ENCODE peak calls at places on chromosomes 7 and 10, in four cellular contexts. N, K, D and A are unnamed samples.

GRCh38 chr7:51299391-51300133 is 17.0 kb downstream of the COBL start:
- DNase-seq in D (no peak), N (no peak), K (no peak), A (no peak)

GRCh38 chr10:102796407-102797176 is 40.6 kb downstream of the CYP17A1 start:
- DNase-seq in K (peak), N (peak), D (peak), A (peak)

GRCh38 chr10:3452683-3453388 is 280.3 kb upstream of the PITRM1 start:
- DNase-seq in N (no peak), K (no peak), D (no peak), A (no peak)

GRCh38 chr7:1431226-1431625 is 28.0 kb downstream of the MICALL2 start:
- DNase-seq in N (no peak), K (no peak), D (no peak), A (no peak)

GRCh38 chr7:34165466-34165865 is 260.1 kb downstream of the BMPER start:
- DNase-seq in K (no peak), N (no peak), D (no peak), A (no peak)

GRCh38 chr10:86162696-86163400 is 203.7 kb downstream of the GRID1 start:
- DNase-seq in K (no peak), D (no peak), N (peak), A (peak)

GRCh38 chr10:129657297-129657974 is 190.4 kb downstream of the MGMT start:
- DNase-seq in D (no peak), N (no peak), K (no peak), A (no peak)

GRCh38 chr7:69586315-69586714 is 12.0 kb upstream of the AUTS2 start:
- DNase-seq in D (no peak), N (no peak), K (no peak), A (no peak)

GRCh38 chr10:29634764-29635625 is at the start of gene SVIL:
- DNase-seq in K (no peak), N (no peak), D (no peak), A (no peak)

GRCh38 chr7:66296555-66296954 is 91.4 kb downstream of the TPST1 start:
- DNase-seq in K (no peak), N (no peak), D (no peak), A (no peak)

GRCh38 chr7:57176928-57177635 is 44.8 kb upstream of the ZNF479 start:
- DNase-seq in K (no peak), D (no peak), N (no peak), A (no peak)

GRCh38 chr7:99693427-99694200 is 13.8 kb upstream of the CYP3A5 start:
- DNase-seq in K (peak), D (no peak), N (no peak), A (no peak)

GRCh38 chr7:48097511-48098231 is 8.6 kb downstream of the UPP1 start:
- DNase-seq in K (no peak), D (no peak), N (no peak), A (no peak)

GRCh38 chr7:42315631-42316030 is 78.6 kb upstream of the GLI3 start:
- DNase-seq in D (no peak), N (no peak), K (no peak), A (no peak)

GRCh38 chr10:79379512-79380124 is 32.3 kb downstream of the PPIF start:
- DNase-seq in K (no peak), D (peak), N (peak), A (no peak)

GRCh38 chr10:124622158-124622557 is 122.0 kb downstream of the FAM53B start:
- DNase-seq in K (no peak), D (no peak), N (no peak), A (no peak)